ENCODE peak calls at places on chromosomes 4 and X, in ten cellular contexts. D, Y, O, A, M, Z, W, Q, V and P are unnamed samples.

GRCh38 chrX:109845996-109846395 is 112.9 kb upstream of the ACSL4 start:
- DNase-seq in V (no peak), M (no peak), Q (no peak), Z (no peak), A (no peak), W (no peak), Y (no peak), O (no peak), D (no peak), P (no peak)

GRCh38 chrX:18792828-18793227 is 85.4 kb downstream of the PPEF1 start:
- DNase-seq in O (no peak), D (no peak), Y (no peak), M (no peak), Z (no peak), Q (no peak), V (no peak), A (no peak), W (no peak), P (no peak)

GRCh38 chr4:2802618-2803531 is 10.0 kb downstream of the SH3BP2 start:
- DNase-seq in Z (no peak), M (no peak), V (no peak), A (peak; percentile 10), O (no peak), W (no peak), D (no peak), Y (no peak), Q (no peak), P (no peak)

GRCh38 chr4:87009095-87009648 is 74.4 kb downstream of the AFF1 start:
- DNase-seq in A (peak; percentile 58), Q (peak; percentile 76), Y (no peak), W (no peak), V (no peak), M (no peak), O (no peak), D (no peak), Z (no peak), P (no peak)

GRCh38 chr4:163701915-163702314 is 207.4 kb downstream of the TMA16 start:
- DNase-seq in W (no peak), D (no peak), Q (no peak), O (no peak), A (no peak), V (no peak), Z (no peak), M (no peak), Y (no peak), P (no peak)

GRCh38 chrX:17036172-17036961 is 89.9 kb downstream of the REPS2 start:
- DNase-seq in O (no peak), D (no peak), Q (no peak), Z (no peak), A (no peak), W (no peak), V (no peak), M (no peak), Y (no peak), P (no peak)

GRCh38 chrX:46310815-46311497 is 234.3 kb downstream of the ZNF674 start:
- DNase-seq in O (no peak), A (no peak), Y (peak; percentile 28), W (no peak), Q (no peak), V (no peak), D (no peak), M (no peak), Z (no peak), P (no peak)

GRCh38 chr4:181323061-181323460 is 920.1 kb upstream of the TENM3 start:
- DNase-seq in D (no peak), Q (no peak), O (no peak), Y (no peak), A (no peak), Z (no peak), V (no peak), M (no peak), W (no peak), P (no peak)

GRCh38 chr4:45172636-45173035 is 446.3 kb upstream of the GNPDA2 start:
- DNase-seq in W (no peak), O (no peak), Q (no peak), Z (no peak), V (no peak), D (no peak), M (no peak), A (no peak), Y (no peak), P (no peak)

GRCh38 chr4:158056689-158057245 is 116.1 kb downstream of the GASK1B start:
- DNase-seq in O (no peak), Y (no peak), Q (no peak), D (no peak), Z (no peak), W (no peak), M (no peak), V (no peak), A (no peak), P (no peak)

GRCh38 chrX:146154191-146154590 is 336.6 kb downstream of the SLITRK2 start:
- DNase-seq in O (no peak), M (no peak), V (no peak), W (no peak), Q (no peak), Y (no peak), Z (no peak), A (peak; percentile 32), D (no peak), P (no peak)

GRCh38 chr4:1210241-1210841 is 38.0 kb upstream of the SPON2 start:
- DNase-seq in O (no peak), W (no peak), V (no peak), A (no peak), Z (no peak), D (no peak), Y (no peak), Q (no peak), M (no peak), P (peak; percentile 19)

GRCh38 chrX:34586936-34587335 is 70.1 kb downstream of the TMEM47 start:
- DNase-seq in A (no peak), O (no peak), Z (no peak), M (no peak), Y (no peak), Q (no peak), W (no peak), D (no peak), V (no peak), P (no peak)

GRCh38 chrX:11059923-11060322 is 51.2 kb upstream of the HCCS start:
- DNase-seq in V (no peak), Y (no peak), A (no peak), O (no peak), D (no peak), W (no peak), Q (no peak), M (no peak), Z (no peak), P (no peak)

GRCh38 chrX:134101636-134102035 is 116.2 kb upstream of the GPC3 start:
- DNase-seq in M (no peak), D (no peak), O (no peak), V (no peak), Y (no peak), Z (no peak), W (no peak), Q (no peak), A (no peak), P (no peak)

GRCh38 chr4:98261291-98262271 is at the start of gene RAP1GDS1:
- DNase-seq in W (no peak), Q (peak; percentile 47), Y (peak; percentile 32), Z (peak; percentile 84), A (peak; percentile 55), M (peak; percentile 27), D (peak; percentile 13), V (peak; percentile 39), O (peak; percentile 9), P (peak; percentile 56)